ENCODE peak calls at places on chromosome X, in nine cellular contexts. D, B, E, H, Q, J, G, M and U are unnamed samples.

GRCh38 chrX:70386240-70386639 is 36.9 kb upstream of the GDPD2 start:
- DNase-seq in M (no peak), J (no peak), Q (no peak), B (peak), G (no peak), E (no peak), H (no peak), D (no peak), U (no peak)

GRCh38 chrX:11111038-11111851 is at the start of gene HCCS:
- DNase-seq in J (peak), D (peak), E (peak), Q (peak), G (peak), B (peak), M (peak), H (peak), U (peak)

GRCh38 chrX:20472148-20472547 is 205.4 kb upstream of the RPS6KA3 start:
- DNase-seq in J (no peak), B (no peak), Q (no peak), D (no peak), E (no peak), M (no peak), H (no peak), G (no peak), U (no peak)

GRCh38 chrX:71245159-71245558 is 8.8 kb downstream of the ZMYM3 start:
- DNase-seq in Q (no peak), B (no peak), G (no peak), M (no peak), E (no peak), H (no peak), D (no peak), J (no peak), U (no peak)

GRCh38 chrX:154002215-154002719 is 17.4 kb downstream of the IRAK1 start:
- DNase-seq in G (no peak), M (peak), J (peak), Q (peak), B (peak), E (no peak), H (peak), D (no peak), U (no peak)

GRCh38 chrX:67555578-67556203 is 11.9 kb downstream of the AR start:
- DNase-seq in E (no peak), B (peak), H (peak), D (no peak), J (no peak), G (no peak), Q (peak), M (no peak), U (no peak)

GRCh38 chrX:110847334-110847733 is 51.7 kb upstream of the CHRDL1 start:
- DNase-seq in M (no peak), Q (peak), G (no peak), D (peak), J (no peak), B (peak), H (peak), E (peak), U (peak)

GRCh38 chrX:40105016-40105790 is 7.4 kb upstream of the BCOR start:
- DNase-seq in J (peak), H (peak), M (peak), E (no peak), B (no peak), G (no peak), Q (peak), D (no peak), U (no peak)

GRCh38 chrX:19785647-19786046 is 101.8 kb downstream of the SH3KBP1 start:
- DNase-seq in J (no peak), H (peak), Q (no peak), B (no peak), G (no peak), D (no peak), M (no peak), E (no peak), U (no peak)